ENCODE peak calls at places on chromosome 10, in ten cellular contexts. One of them, this sample, is unnamed. For H3K4me1, the result is how much of the 10 kb centered on the place peaks cover.

GRCh38 chr10:131569851-131570715 is 258.6 kb upstream of the TCERG1L start:
- DNase-seq in tibial nerve: no peak
- DNase-seq in transverse colon: no peak
- DNase-seq in sigmoid colon: no peak
- DNase-seq in heart left ventricle: no peak
- DNase-seq in right lobe of liver: no peak
- DNase-seq in adrenal gland: peak
- DNase-seq in IMR-90: no peak
- DNase-seq in Peyer's patch: peak
- DNase-seq in ovary: no peak
- DNase-seq in this sample: no peak

GRCh38 chr10:79380125-79380917 is 33.1 kb downstream of the PPIF start:
- DNase-seq in right lobe of liver: peak
- DNase-seq in transverse colon: peak
- DNase-seq in heart left ventricle: peak
- DNase-seq in sigmoid colon: peak
- DNase-seq in Peyer's patch: peak
- DNase-seq in tibial nerve: no peak
- DNase-seq in adrenal gland: no peak
- DNase-seq in IMR-90: peak
- DNase-seq in ovary: peak
- DNase-seq in this sample: peak

GRCh38 chr10:92810934-92811532 is 37.3 kb upstream of the EXOC6 start:
- DNase-seq in adrenal gland: no peak
- DNase-seq in sigmoid colon: no peak
- DNase-seq in transverse colon: no peak
- DNase-seq in IMR-90: no peak
- DNase-seq in ovary: no peak
- DNase-seq in right lobe of liver: no peak
- DNase-seq in Peyer's patch: no peak
- DNase-seq in heart left ventricle: no peak
- DNase-seq in tibial nerve: no peak
- DNase-seq in this sample: no peak

GRCh38 chr10:132590752-132591121 is 53.1 kb downstream of the INPP5A start:
- DNase-seq in ovary: no peak
- DNase-seq in tibial nerve: no peak
- DNase-seq in sigmoid colon: no peak
- DNase-seq in heart left ventricle: no peak
- DNase-seq in transverse colon: no peak
- DNase-seq in adrenal gland: no peak
- DNase-seq in right lobe of liver: no peak
- DNase-seq in IMR-90: no peak
- DNase-seq in Peyer's patch: peak
- DNase-seq in this sample: no peak

GRCh38 chr10:15325243-15326002 is 45.7 kb downstream of the FAM171A1 start:
- DNase-seq in heart left ventricle: peak
- DNase-seq in Peyer's patch: no peak
- DNase-seq in right lobe of liver: no peak
- DNase-seq in IMR-90: peak
- DNase-seq in adrenal gland: peak
- DNase-seq in transverse colon: no peak
- DNase-seq in tibial nerve: no peak
- DNase-seq in sigmoid colon: no peak
- DNase-seq in ovary: no peak
- DNase-seq in this sample: peak

GRCh38 chr10:7408494-7409044 is 2.3 kb downstream of the SFMBT2 start:
- DNase-seq in IMR-90: peak
- DNase-seq in right lobe of liver: peak
- DNase-seq in Peyer's patch: peak
- DNase-seq in sigmoid colon: peak
- DNase-seq in tibial nerve: peak
- DNase-seq in adrenal gland: peak
- DNase-seq in ovary: peak
- DNase-seq in transverse colon: peak
- DNase-seq in heart left ventricle: peak
- DNase-seq in this sample: peak

GRCh38 chr10:624605-625334 is 64.7 kb downstream of the DIP2C start:
- DNase-seq in ovary: peak
- DNase-seq in right lobe of liver: peak
- DNase-seq in sigmoid colon: peak
- DNase-seq in heart left ventricle: peak
- DNase-seq in IMR-90: peak
- DNase-seq in adrenal gland: peak
- DNase-seq in transverse colon: peak
- DNase-seq in tibial nerve: peak
- DNase-seq in Peyer's patch: peak
- DNase-seq in this sample: peak

GRCh38 chr10:54613162-54613561 is 187.9 kb downstream of the PCDH15 start:
- DNase-seq in tibial nerve: no peak
- DNase-seq in ovary: no peak
- DNase-seq in Peyer's patch: no peak
- DNase-seq in right lobe of liver: no peak
- DNase-seq in transverse colon: no peak
- DNase-seq in IMR-90: no peak
- DNase-seq in adrenal gland: no peak
- DNase-seq in sigmoid colon: no peak
- DNase-seq in heart left ventricle: no peak
- DNase-seq in this sample: no peak

GRCh38 chr10:10053051-10053450 is 964.6 kb upstream of the CELF2 start:
- DNase-seq in IMR-90: no peak
- DNase-seq in transverse colon: no peak
- DNase-seq in ovary: no peak
- DNase-seq in tibial nerve: no peak
- DNase-seq in adrenal gland: no peak
- DNase-seq in heart left ventricle: no peak
- DNase-seq in Peyer's patch: no peak
- DNase-seq in right lobe of liver: no peak
- DNase-seq in sigmoid colon: no peak
- DNase-seq in this sample: no peak

GRCh38 chr10:72814134-72814790 is 79.3 kb upstream of the OIT3 start:
- DNase-seq in IMR-90: no peak
- DNase-seq in heart left ventricle: no peak
- DNase-seq in sigmoid colon: no peak
- DNase-seq in transverse colon: no peak
- DNase-seq in ovary: no peak
- DNase-seq in adrenal gland: no peak
- DNase-seq in tibial nerve: no peak
- DNase-seq in Peyer's patch: no peak
- DNase-seq in right lobe of liver: no peak
- DNase-seq in this sample: no peak

GRCh38 chr10:4902571-4903011 is 60.6 kb upstream of the AKR1C1 start:
- DNase-seq in tibial nerve: peak
- DNase-seq in transverse colon: no peak
- DNase-seq in heart left ventricle: no peak
- DNase-seq in adrenal gland: peak
- DNase-seq in sigmoid colon: no peak
- DNase-seq in Peyer's patch: no peak
- DNase-seq in right lobe of liver: no peak
- DNase-seq in ovary: no peak
- DNase-seq in IMR-90: no peak
- DNase-seq in this sample: no peak

GRCh38 chr10:130230611-130231010 is 94.4 kb downstream of the GLRX3 start:
- DNase-seq in IMR-90: no peak
- DNase-seq in sigmoid colon: peak
- DNase-seq in ovary: no peak
- DNase-seq in right lobe of liver: no peak
- DNase-seq in heart left ventricle: no peak
- DNase-seq in adrenal gland: no peak
- DNase-seq in Peyer's patch: peak
- DNase-seq in tibial nerve: no peak
- DNase-seq in transverse colon: no peak
- DNase-seq in this sample: no peak

GRCh38 chr10:74163313-74164068 is 12.5 kb downstream of the ADK start:
- DNase-seq in heart left ventricle: no peak
- DNase-seq in right lobe of liver: no peak
- DNase-seq in transverse colon: no peak
- DNase-seq in sigmoid colon: no peak
- DNase-seq in Peyer's patch: no peak
- DNase-seq in adrenal gland: no peak
- DNase-seq in ovary: no peak
- DNase-seq in tibial nerve: no peak
- DNase-seq in IMR-90: no peak
- DNase-seq in this sample: no peak

GRCh38 chr10:80459047-80459865 is 5.1 kb downstream of the TSPAN14 start:
- DNase-seq in right lobe of liver: peak
- DNase-seq in ovary: no peak
- DNase-seq in IMR-90: no peak
- DNase-seq in tibial nerve: peak
- DNase-seq in heart left ventricle: peak
- DNase-seq in Peyer's patch: peak
- DNase-seq in sigmoid colon: peak
- DNase-seq in adrenal gland: peak
- DNase-seq in transverse colon: peak
- DNase-seq in this sample: peak

GRCh38 chr10:97721871-97722780 is 8.6 kb downstream of the MARVELD1 start:
- DNase-seq in tibial nerve: no peak
- DNase-seq in ovary: no peak
- DNase-seq in adrenal gland: no peak
- DNase-seq in transverse colon: peak
- DNase-seq in IMR-90: no peak
- DNase-seq in sigmoid colon: no peak
- DNase-seq in right lobe of liver: no peak
- DNase-seq in heart left ventricle: no peak
- DNase-seq in Peyer's patch: peak
- DNase-seq in this sample: no peak

GRCh38 chr10:105643662-105644061 is 1002.6 kb downstream of the SORCS3 start:
- DNase-seq in ovary: no peak
- DNase-seq in right lobe of liver: no peak
- DNase-seq in adrenal gland: no peak
- DNase-seq in Peyer's patch: no peak
- DNase-seq in sigmoid colon: no peak
- DNase-seq in heart left ventricle: no peak
- DNase-seq in transverse colon: no peak
- DNase-seq in IMR-90: no peak
- DNase-seq in tibial nerve: no peak
- DNase-seq in this sample: no peak

GRCh38 chr10:75611081-75611971 is 179.9 kb downstream of the LRMDA start:
- DNase-seq in Peyer's patch: peak
- DNase-seq in tibial nerve: no peak
- DNase-seq in right lobe of liver: no peak
- DNase-seq in adrenal gland: no peak
- DNase-seq in heart left ventricle: no peak
- DNase-seq in ovary: no peak
- DNase-seq in transverse colon: peak
- DNase-seq in sigmoid colon: no peak
- DNase-seq in IMR-90: no peak
- DNase-seq in this sample: no peak

GRCh38 chr10:6228010-6228511 is 25.3 kb downstream of the PFKFB3 start:
- DNase-seq in transverse colon: no peak
- DNase-seq in adrenal gland: no peak
- DNase-seq in ovary: no peak
- DNase-seq in Peyer's patch: no peak
- DNase-seq in IMR-90: peak
- DNase-seq in heart left ventricle: no peak
- DNase-seq in tibial nerve: peak
- DNase-seq in right lobe of liver: no peak
- DNase-seq in sigmoid colon: no peak
- DNase-seq in this sample: no peak

GRCh38 chr10:112712536-112712935 is 237.5 kb upstream of the TCF7L2 start:
- DNase-seq in Peyer's patch: no peak
- DNase-seq in right lobe of liver: no peak
- DNase-seq in heart left ventricle: no peak
- DNase-seq in adrenal gland: no peak
- DNase-seq in IMR-90: no peak
- DNase-seq in tibial nerve: no peak
- DNase-seq in sigmoid colon: no peak
- DNase-seq in transverse colon: no peak
- DNase-seq in ovary: no peak
- DNase-seq in this sample: no peak

GRCh38 chr10:95247200-95247880 is 43.5 kb downstream of the PDLIM1 start:
- DNase-seq in Peyer's patch: no peak
- DNase-seq in tibial nerve: no peak
- DNase-seq in right lobe of liver: no peak
- DNase-seq in sigmoid colon: no peak
- DNase-seq in ovary: no peak
- DNase-seq in IMR-90: peak
- DNase-seq in adrenal gland: no peak
- DNase-seq in transverse colon: no peak
- DNase-seq in heart left ventricle: no peak
- DNase-seq in this sample: no peak
- H3K27ac ChIP-seq in Peyer's patch: peak
- H3K27ac ChIP-seq in tibial nerve: no peak
- H3K27ac ChIP-seq in right lobe of liver: peak
- H3K27ac ChIP-seq in sigmoid colon: peak
- H3K27ac ChIP-seq in ovary: no peak
- H3K27ac ChIP-seq in IMR-90: peak
- H3K27ac ChIP-seq in adrenal gland: peak
- H3K27ac ChIP-seq in transverse colon: peak
- H3K27ac ChIP-seq in heart left ventricle: peak
- H3K27ac ChIP-seq in this sample: peak

GRCh38 chr10:100739516-100740368 is 5.6 kb upstream of the PAX2 start:
- DNase-seq in heart left ventricle: no peak
- DNase-seq in transverse colon: no peak
- DNase-seq in ovary: no peak
- DNase-seq in sigmoid colon: peak
- DNase-seq in adrenal gland: no peak
- DNase-seq in tibial nerve: no peak
- DNase-seq in right lobe of liver: no peak
- DNase-seq in IMR-90: no peak
- DNase-seq in Peyer's patch: no peak
- DNase-seq in this sample: no peak
- H3K4me1 ChIP-seq in heart left ventricle: under half
- H3K4me1 ChIP-seq in transverse colon: under half
- H3K4me1 ChIP-seq in ovary: under half
- H3K4me1 ChIP-seq in sigmoid colon: half or more
- H3K4me1 ChIP-seq in adrenal gland: under half
- H3K4me1 ChIP-seq in tibial nerve: under half
- H3K4me1 ChIP-seq in right lobe of liver: under half
- H3K4me1 ChIP-seq in IMR-90: under half
- H3K4me1 ChIP-seq in Peyer's patch: under half
- H3K4me1 ChIP-seq in this sample: under half

DNA sequence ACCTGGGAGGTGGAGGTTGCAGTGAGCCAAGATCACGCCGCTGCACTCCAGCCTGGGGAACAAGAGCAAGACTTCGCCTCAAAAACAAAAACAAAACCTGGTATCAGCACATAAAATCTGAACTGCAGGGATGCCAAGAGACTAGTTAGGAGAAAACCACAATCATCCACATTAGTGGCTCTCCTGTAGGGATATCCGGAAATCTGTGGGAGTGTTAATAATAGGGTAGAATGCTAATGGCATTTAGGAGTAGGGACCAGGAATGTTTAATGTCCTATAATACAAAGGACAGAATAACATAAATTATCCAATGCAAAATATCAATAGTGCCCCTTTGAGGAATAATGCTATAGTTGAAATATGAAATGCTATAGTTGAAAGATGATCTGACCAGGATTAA is 24.3 kb downstream of the KIF5B start:
- DNase-seq in Peyer's patch: no peak
- DNase-seq in sigmoid colon: no peak
- DNase-seq in transverse colon: no peak
- DNase-seq in adrenal gland: no peak
- DNase-seq in tibial nerve: no peak
- DNase-seq in right lobe of liver: no peak
- DNase-seq in heart left ventricle: no peak
- DNase-seq in ovary: no peak
- DNase-seq in IMR-90: no peak
- DNase-seq in this sample: no peak
- TF ChIP-seq POLR2A in Peyer's patch: no peak
- TF ChIP-seq POLR2A in sigmoid colon: no peak
- TF ChIP-seq POLR2A in transverse colon: no peak
- TF ChIP-seq POLR2A in adrenal gland: no peak
- TF ChIP-seq POLR2A in tibial nerve: no peak
- TF ChIP-seq POLR2A in right lobe of liver: no peak
- TF ChIP-seq POLR2A in heart left ventricle: no peak
- TF ChIP-seq POLR2A in ovary: no peak
- TF ChIP-seq POLR2A in IMR-90: no peak
- TF ChIP-seq POLR2A in this sample: no peak

GRCh38 chr10:12800302-12800701 is 201.2 kb downstream of the CCDC3 start:
- DNase-seq in tibial nerve: no peak
- DNase-seq in Peyer's patch: no peak
- DNase-seq in ovary: no peak
- DNase-seq in adrenal gland: no peak
- DNase-seq in sigmoid colon: no peak
- DNase-seq in heart left ventricle: no peak
- DNase-seq in transverse colon: no peak
- DNase-seq in right lobe of liver: no peak
- DNase-seq in IMR-90: no peak
- DNase-seq in this sample: no peak
- H3K27ac ChIP-seq in tibial nerve: no peak
- H3K27ac ChIP-seq in Peyer's patch: no peak
- H3K27ac ChIP-seq in ovary: no peak
- H3K27ac ChIP-seq in adrenal gland: no peak
- H3K27ac ChIP-seq in sigmoid colon: no peak
- H3K27ac ChIP-seq in heart left ventricle: no peak
- H3K27ac ChIP-seq in transverse colon: no peak
- H3K27ac ChIP-seq in right lobe of liver: no peak
- H3K27ac ChIP-seq in IMR-90: no peak
- H3K27ac ChIP-seq in this sample: no peak